ENCODE peak calls at places on chromosomes 4 and X, in nine cellular contexts. O is Panc1, W is nephron progenitor cell, Y is PC-3, I is type B pancreatic cell, N is pancreas, F is WTC11, A is lower leg skin, G is neural progenitor cell. Z is an unnamed sample.

GRCh38 chr4:188735082-188735481 is 595.8 kb downstream of the TRIML1 start:
- DNase-seq in O (no peak), W (no peak), Y (no peak), I (no peak), N (no peak), F (no peak), A (no peak), G (no peak), Z (no peak)

GRCh38 chr4:38310446-38311043 is 350.3 kb downstream of the PTTG2 start:
- DNase-seq in O (no peak), W (no peak), Y (no peak), I (no peak), N (no peak), F (no peak), A (no peak), G (no peak), Z (no peak)

GRCh38 chr4:94126669-94127068 is 81.0 kb upstream of the SMARCAD1 start:
- DNase-seq in O (no peak), W (no peak), Y (peak; percentile 14), I (no peak), N (no peak), F (no peak), A (no peak), G (peak; percentile 21), Z (no peak)

GRCh38 chr4:72744103-72744725 is 175.2 kb upstream of the ADAMTS3 start:
- DNase-seq in O (no peak), W (no peak), Y (no peak), I (no peak), N (no peak), F (no peak), A (no peak), G (no peak), Z (no peak)

GRCh38 chrX:69045616-69046345 is 119.5 kb downstream of the PJA1 start:
- DNase-seq in O (no peak), W (no peak), Y (no peak), I (peak; percentile 39), N (no peak), F (no peak), A (no peak), G (no peak), Z (no peak)

GRCh38 chr4:147157860-147158701 is 212.4 kb upstream of the TTC29 start:
- DNase-seq in O (no peak), W (peak; percentile 72), Y (peak; percentile 62), I (peak; percentile 71), N (no peak), F (peak; percentile 70), A (no peak), G (peak; percentile 78), Z (peak; percentile 51)

GRCh38 chr4:31290836-31291235 is 570.7 kb downstream of the PCDH7 start:
- DNase-seq in O (no peak), W (no peak), Y (no peak), I (no peak), N (no peak), F (peak; percentile 31), A (no peak), G (no peak), Z (no peak)

GRCh38 chrX:21974011-21974385 is 33.5 kb downstream of the SMS start:
- DNase-seq in O (no peak), W (no peak), Y (peak; percentile 85), I (no peak), N (peak; percentile 2), F (no peak), A (no peak), G (no peak), Z (no peak)

GRCh38 chr4:54077812-54078211 is 13.4 kb upstream of the CHIC2 start:
- DNase-seq in O (no peak), W (no peak), Y (peak; percentile 70), I (no peak), N (no peak), F (no peak), A (no peak), G (no peak), Z (no peak)

GRCh38 chr4:126046081-126046614 is 731.4 kb downstream of the FAT4 start:
- DNase-seq in O (no peak), W (no peak), Y (no peak), I (no peak), N (no peak), F (no peak), A (no peak), G (no peak), Z (no peak)

GRCh38 chr4:126047114-126047513 is 732.4 kb downstream of the FAT4 start:
- DNase-seq in O (no peak), W (no peak), Y (no peak), I (no peak), N (no peak), F (no peak), A (no peak), G (no peak), Z (no peak)

GRCh38 chr4:126057371-126057770 is 742.6 kb downstream of the FAT4 start:
- DNase-seq in O (no peak), W (no peak), Y (no peak), I (no peak), N (no peak), F (no peak), A (no peak), G (no peak), Z (no peak)

GRCh38 chr4:126051709-126052424 is 737.1 kb downstream of the FAT4 start:
- DNase-seq in O (no peak), W (no peak), Y (peak; percentile 20), I (no peak), N (no peak), F (no peak), A (peak; percentile 44), G (no peak), Z (no peak)
- TF ChIP-seq CTCF in O (no peak), W (no peak), Y (no peak), I (peak; percentile 49), N (no peak), F (no peak), A (no peak), G (no peak), Z (no peak)

DNA sequence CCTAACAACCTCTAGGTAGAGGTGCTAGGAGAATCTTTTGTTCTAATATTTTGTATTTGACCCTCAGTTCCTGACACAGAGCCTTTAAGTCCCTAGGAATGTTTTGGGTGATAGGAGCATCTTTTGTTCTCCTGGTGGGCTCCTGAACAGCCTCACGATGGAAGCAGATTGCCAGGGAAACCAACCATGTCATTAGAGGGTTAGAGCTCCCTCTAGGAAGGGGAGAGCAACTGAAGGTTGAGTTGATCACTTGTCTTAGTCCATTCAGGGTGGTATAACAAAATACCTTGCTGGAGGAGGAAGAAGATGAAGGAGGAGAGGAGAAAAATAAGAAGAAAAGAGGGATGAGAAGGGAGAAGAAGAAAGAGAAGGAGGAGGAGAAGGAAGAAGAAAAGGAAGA is 9.2 kb downstream of the VCX start:
- DNase-seq in O (no peak), W (no peak), Y (no peak), I (no peak), N (no peak), F (no peak), A (no peak), G (peak; percentile 20), Z (no peak)
- TF ChIP-seq CTCF in O (no peak), W (no peak), Y (peak; percentile 21), I (no peak), N (no peak), F (no peak), A (no peak), G (peak; percentile 33), Z (no peak)

DNA sequence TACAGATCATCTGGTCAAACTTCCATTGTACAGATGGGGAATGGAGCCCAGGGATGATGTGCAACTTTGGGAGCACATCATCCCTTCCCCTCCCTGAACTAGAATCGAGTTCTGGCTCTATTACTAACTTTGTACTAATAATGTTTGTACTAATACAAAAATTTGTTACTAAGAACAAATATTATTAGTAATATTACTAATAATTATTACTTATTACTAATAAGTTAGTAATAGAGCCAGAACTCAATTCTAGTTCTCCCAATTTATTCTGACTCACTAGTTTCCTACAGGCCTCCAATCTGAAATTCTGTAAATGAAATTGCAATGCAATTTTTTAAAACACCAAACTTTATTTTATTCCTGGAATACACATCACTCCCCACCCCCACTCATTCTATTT is 47.9 kb upstream of the CD40LG start:
- DNase-seq in O (no peak), W (no peak), Y (no peak), I (no peak), N (no peak), F (no peak), A (no peak), G (no peak), Z (no peak)
- TF ChIP-seq CTCF in O (no peak), W (no peak), Y (no peak), I (no peak), N (no peak), F (no peak), A (no peak), G (no peak), Z (no peak)

GRCh38 chr4:26325191-26325590 is 4.4 kb downstream of the RBPJ start:
- DNase-seq in O (no peak), W (no peak), Y (peak; percentile 50), I (no peak), N (no peak), F (no peak), A (no peak), G (peak; percentile 50), Z (no peak)
- TF ChIP-seq CTCF in O (peak; percentile 58), W (peak; percentile 32), Y (peak; percentile 72), I (peak; percentile 46), N (no peak), F (no peak), A (no peak), G (peak; percentile 56), Z (no peak)

GRCh38 chrX:77484045-77484444 is 36.9 kb downstream of the FGF16 start:
- DNase-seq in O (no peak), W (no peak), Y (no peak), I (no peak), N (no peak), F (no peak), A (no peak), G (no peak), Z (no peak)
- TF ChIP-seq CTCF in O (no peak), W (no peak), Y (no peak), I (no peak), N (no peak), F (no peak), A (no peak), G (no peak), Z (no peak)